ENCODE peak calls at places on chromosomes 11 and 22, in four cellular contexts. One of them, this sample, is unnamed. For H3K4me1, the result is how much of the 10 kb centered on the place peaks cover.

GRCh38 chr11:117563556-117563955 is 233.5 kb downstream of the DSCAML1 start:
- DNase-seq in aorta: no peak
- DNase-seq in right atrium auricular region: no peak
- DNase-seq in pancreas: peak
- DNase-seq in this sample: no peak

GRCh38 chr22:24026733-24027132 is 15.6 kb downstream of the CABIN1 start:
- DNase-seq in aorta: no peak
- DNase-seq in right atrium auricular region: no peak
- DNase-seq in pancreas: no peak
- DNase-seq in this sample: no peak

GRCh38 chr11:19577391-19577831 is 135.2 kb upstream of the NAV2 start:
- DNase-seq in aorta: peak
- DNase-seq in right atrium auricular region: no peak
- DNase-seq in pancreas: no peak
- DNase-seq in this sample: peak

GRCh38 chr22:48709453-48709852 is 1118.2 kb downstream of the BRD1 start:
- DNase-seq in aorta: peak
- DNase-seq in right atrium auricular region: no peak
- DNase-seq in pancreas: peak
- DNase-seq in this sample: no peak

GRCh38 chr11:10414659-10415058 is 40.4 kb upstream of the AMPD3 start:
- DNase-seq in aorta: peak
- DNase-seq in right atrium auricular region: peak
- DNase-seq in pancreas: no peak
- DNase-seq in this sample: no peak

GRCh38 chr11:65625628-65626342 is 10.2 kb downstream of the PCNX3 start:
- DNase-seq in aorta: no peak
- DNase-seq in right atrium auricular region: no peak
- DNase-seq in pancreas: no peak
- DNase-seq in this sample: peak

GRCh38 chr11:39304586-39304985 is 2154.9 kb downstream of the LRRC4C start:
- DNase-seq in aorta: no peak
- DNase-seq in right atrium auricular region: no peak
- DNase-seq in pancreas: no peak
- DNase-seq in this sample: no peak

GRCh38 chr11:74611369-74611861 is 19.0 kb downstream of the POLD3 start:
- DNase-seq in aorta: no peak
- DNase-seq in right atrium auricular region: no peak
- DNase-seq in pancreas: no peak
- DNase-seq in this sample: no peak

GRCh38 chr11:64015935-64016468 is 19.7 kb upstream of the FLRT1 start:
- DNase-seq in aorta: no peak
- DNase-seq in right atrium auricular region: no peak
- DNase-seq in pancreas: no peak
- DNase-seq in this sample: no peak

GRCh38 chr11:59358020-59358419 is 675 bp upstream of the OR5AN1 start:
- DNase-seq in aorta: no peak
- DNase-seq in right atrium auricular region: no peak
- DNase-seq in pancreas: no peak
- DNase-seq in this sample: no peak

GRCh38 chr11:102534261-102534872 is 3.8 kb upstream of the MMP7 start:
- DNase-seq in aorta: no peak
- DNase-seq in right atrium auricular region: no peak
- DNase-seq in pancreas: no peak
- DNase-seq in this sample: no peak

GRCh38 chr11:693887-694562 is 997 bp downstream of the DEAF1 start:
- DNase-seq in aorta: no peak
- DNase-seq in right atrium auricular region: no peak
- DNase-seq in pancreas: no peak
- DNase-seq in this sample: peak

GRCh38 chr11:692824-693414 is 2.1 kb downstream of the DEAF1 start:
- DNase-seq in aorta: no peak
- DNase-seq in right atrium auricular region: no peak
- DNase-seq in pancreas: no peak
- DNase-seq in this sample: no peak

GRCh38 chr11:691710-692590 is 3.1 kb downstream of the DEAF1 start:
- DNase-seq in aorta: no peak
- DNase-seq in right atrium auricular region: no peak
- DNase-seq in pancreas: no peak
- DNase-seq in this sample: no peak

GRCh38 chr11:694563-695331 is at the start of gene DEAF1:
- DNase-seq in aorta: peak
- DNase-seq in right atrium auricular region: peak
- DNase-seq in pancreas: peak
- DNase-seq in this sample: peak

GRCh38 chr11:693415-693831 is 1.6 kb downstream of the DEAF1 start:
- DNase-seq in aorta: no peak
- DNase-seq in right atrium auricular region: no peak
- DNase-seq in pancreas: no peak
- DNase-seq in this sample: no peak
- H3K4me3 ChIP-seq in aorta: no peak
- H3K4me3 ChIP-seq in right atrium auricular region: peak
- H3K4me3 ChIP-seq in pancreas: no peak
- H3K4me3 ChIP-seq in this sample: peak

GRCh38 chr22:20011993-20012740 is 4.5 kb downstream of the ARVCF start:
- DNase-seq in aorta: peak
- DNase-seq in right atrium auricular region: no peak
- DNase-seq in pancreas: peak
- DNase-seq in this sample: no peak

GRCh38 chr22:20012741-20013331 is 3.8 kb downstream of the ARVCF start:
- DNase-seq in aorta: peak
- DNase-seq in right atrium auricular region: no peak
- DNase-seq in pancreas: peak
- DNase-seq in this sample: no peak

GRCh38 chr22:20014526-20015186 is 2.0 kb downstream of the ARVCF start:
- DNase-seq in aorta: peak
- DNase-seq in right atrium auricular region: no peak
- DNase-seq in pancreas: peak
- DNase-seq in this sample: no peak

GRCh38 chr22:20015187-20015625 is 1.4 kb downstream of the ARVCF start:
- DNase-seq in aorta: peak
- DNase-seq in right atrium auricular region: no peak
- DNase-seq in pancreas: no peak
- DNase-seq in this sample: no peak

GRCh38 chr22:20013382-20013871 is 3.2 kb downstream of the ARVCF start:
- DNase-seq in aorta: peak
- DNase-seq in right atrium auricular region: no peak
- DNase-seq in pancreas: peak
- DNase-seq in this sample: peak
- H3K4me1 ChIP-seq in aorta: under half
- H3K4me1 ChIP-seq in right atrium auricular region: under half
- H3K4me1 ChIP-seq in pancreas: under half
- H3K4me1 ChIP-seq in this sample: under half

GRCh38 chr11:16397355-16397754 is 41.0 kb upstream of the SOX6 start:
- DNase-seq in aorta: no peak
- DNase-seq in right atrium auricular region: no peak
- DNase-seq in pancreas: no peak
- DNase-seq in this sample: no peak
- H3K4me3 ChIP-seq in aorta: no peak
- H3K4me3 ChIP-seq in right atrium auricular region: no peak
- H3K4me3 ChIP-seq in pancreas: peak
- H3K4me3 ChIP-seq in this sample: no peak

DNA sequence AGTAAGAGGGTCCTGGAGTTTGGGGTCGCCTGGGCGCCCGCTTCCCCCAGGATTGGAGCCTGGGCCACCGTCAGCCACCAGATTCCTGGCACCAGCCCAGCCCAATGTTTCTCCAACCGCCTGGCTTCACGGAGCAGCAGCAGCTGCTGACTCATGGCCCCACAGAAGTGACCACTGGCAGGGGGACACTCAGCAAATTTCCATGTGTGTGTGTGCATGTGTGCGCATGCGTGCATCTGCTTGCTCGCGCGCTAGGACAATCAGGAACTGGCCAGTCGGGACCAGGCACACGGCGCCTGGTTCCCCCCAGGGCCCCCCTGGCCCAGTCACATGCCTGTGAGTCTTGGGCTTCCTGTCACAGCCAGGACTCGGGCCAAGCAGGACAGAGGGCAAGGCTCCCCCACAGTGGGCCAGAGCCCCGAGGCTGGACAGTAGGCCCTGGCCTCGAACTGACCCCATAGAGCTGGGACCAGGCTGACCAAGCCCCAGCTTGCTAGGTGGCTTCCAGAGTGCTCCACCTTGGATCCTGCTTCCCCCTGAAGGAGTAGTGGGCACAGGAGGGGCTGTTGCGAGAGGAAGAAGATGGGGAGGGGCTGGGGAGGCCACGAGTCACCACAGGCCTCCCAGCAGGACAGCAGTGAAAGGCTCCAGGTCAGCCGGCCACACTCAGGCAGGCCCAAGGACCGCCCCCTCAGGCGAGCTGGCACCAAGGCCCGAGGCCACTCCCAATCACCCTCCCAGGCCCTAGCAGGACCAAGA is 3.2 kb downstream of the CTSD start:
- DNase-seq in aorta: peak
- DNase-seq in right atrium auricular region: peak
- DNase-seq in pancreas: peak
- DNase-seq in this sample: peak
- H3K4me1 ChIP-seq in aorta: under half
- H3K4me1 ChIP-seq in right atrium auricular region: under half
- H3K4me1 ChIP-seq in pancreas: under half
- H3K4me1 ChIP-seq in this sample: under half

GRCh38 chr11:12161137-12161536 is 50.7 kb downstream of the MICAL2 start:
- DNase-seq in aorta: no peak
- DNase-seq in right atrium auricular region: no peak
- DNase-seq in pancreas: no peak
- DNase-seq in this sample: peak

GRCh38 chr11:12161603-12162350 is 51.4 kb downstream of the MICAL2 start:
- DNase-seq in aorta: no peak
- DNase-seq in right atrium auricular region: no peak
- DNase-seq in pancreas: no peak
- DNase-seq in this sample: no peak

GRCh38 chr11:12164061-12165014 is 53.9 kb downstream of the MICAL2 start:
- DNase-seq in aorta: peak
- DNase-seq in right atrium auricular region: no peak
- DNase-seq in pancreas: no peak
- DNase-seq in this sample: no peak

GRCh38 chr11:12163181-12163841 is 52.9 kb downstream of the MICAL2 start:
- DNase-seq in aorta: peak
- DNase-seq in right atrium auricular region: peak
- DNase-seq in pancreas: no peak
- DNase-seq in this sample: peak

GRCh38 chr11:12162652-12163051 is 52.3 kb downstream of the MICAL2 start:
- DNase-seq in aorta: no peak
- DNase-seq in right atrium auricular region: no peak
- DNase-seq in pancreas: no peak
- DNase-seq in this sample: no peak
- H3K4me3 ChIP-seq in aorta: no peak
- H3K4me3 ChIP-seq in right atrium auricular region: no peak
- H3K4me3 ChIP-seq in pancreas: no peak
- H3K4me3 ChIP-seq in this sample: no peak

GRCh38 chr22:36336246-36337182 is 51.3 kb downstream of the MYH9 start:
- DNase-seq in aorta: no peak
- DNase-seq in right atrium auricular region: no peak
- DNase-seq in pancreas: no peak
- DNase-seq in this sample: no peak

GRCh38 chr22:36334081-36334831 is 53.5 kb downstream of the MYH9 start:
- DNase-seq in aorta: peak
- DNase-seq in right atrium auricular region: no peak
- DNase-seq in pancreas: no peak
- DNase-seq in this sample: no peak

GRCh38 chr22:36334838-36335603 is 52.7 kb downstream of the MYH9 start:
- DNase-seq in aorta: peak
- DNase-seq in right atrium auricular region: no peak
- DNase-seq in pancreas: no peak
- DNase-seq in this sample: no peak

GRCh38 chr22:36337365-36338130 is 50.2 kb downstream of the MYH9 start:
- DNase-seq in aorta: no peak
- DNase-seq in right atrium auricular region: no peak
- DNase-seq in pancreas: no peak
- DNase-seq in this sample: no peak

GRCh38 chr22:36335621-36336020 is 52.1 kb downstream of the MYH9 start:
- DNase-seq in aorta: no peak
- DNase-seq in right atrium auricular region: no peak
- DNase-seq in pancreas: no peak
- DNase-seq in this sample: no peak
- H3K4me1 ChIP-seq in aorta: under half
- H3K4me1 ChIP-seq in right atrium auricular region: under half
- H3K4me1 ChIP-seq in pancreas: half or more
- H3K4me1 ChIP-seq in this sample: half or more

GRCh38 chr22:46012881-46013281 is 35.9 kb upstream of the WNT7B start:
- DNase-seq in aorta: no peak
- DNase-seq in right atrium auricular region: no peak
- DNase-seq in pancreas: no peak
- DNase-seq in this sample: no peak
- H3K4me3 ChIP-seq in aorta: no peak
- H3K4me3 ChIP-seq in right atrium auricular region: peak
- H3K4me3 ChIP-seq in pancreas: peak
- H3K4me3 ChIP-seq in this sample: no peak

GRCh38 chr22:37624017-37624365 is 15.4 kb downstream of the GGA1 start:
- DNase-seq in aorta: no peak
- DNase-seq in right atrium auricular region: no peak
- DNase-seq in pancreas: no peak
- DNase-seq in this sample: peak
- H3K4me1 ChIP-seq in aorta: under half
- H3K4me1 ChIP-seq in right atrium auricular region: under half
- H3K4me1 ChIP-seq in pancreas: under half
- H3K4me1 ChIP-seq in this sample: under half